ENCODE peak calls at places on chromosomes 16 and 17, in seven cellular contexts. V is suprapubic skin; P is astrocyte; X is upper lobe of right lung; C is prostate gland; F is CD4-positive, CD25-positive, alpha-beta regulatory T cell; Y is effector memory CD4-positive, alpha-beta T cell. H is an unnamed sample. For H3K4me1 and H3K36me3, the result is how much of the 10 kb centered on the place peaks cover.

GRCh38 chr16:24700549-24701392 is 28.7 kb upstream of the TNRC6A start:
- DNase-seq in V (peak), P (peak), X (no peak), C (peak), F (no peak), Y (no peak), H (peak)

GRCh38 chr16:11683140-11683539 is 14.9 kb downstream of the SNN start:
- DNase-seq in V (peak), P (no peak), X (no peak), C (no peak), F (no peak), Y (no peak), H (no peak)

GRCh38 chr16:66081967-66082366 is 284.5 kb upstream of the CDH5 start:
- DNase-seq in V (no peak), P (peak), X (no peak), C (no peak), F (no peak), Y (no peak), H (no peak)

GRCh38 chr16:19520861-19521331 is 1.0 kb downstream of the GDE1 start:
- DNase-seq in V (no peak), P (peak), X (no peak), C (no peak), F (no peak), Y (no peak), H (no peak)

GRCh38 chr17:3951420-3951819 is 12.8 kb downstream of the ATP2A3 start:
- DNase-seq in V (no peak), P (no peak), X (no peak), C (no peak), F (no peak), Y (no peak), H (no peak)

GRCh38 chr16:1309888-1310831 is 724 bp downstream of the UBE2I start:
- DNase-seq in V (no peak), P (peak), X (peak), C (no peak), F (peak), Y (peak), H (no peak)

GRCh38 chr17:54426287-54426886 is 474.3 kb upstream of the TOM1L1 start:
- DNase-seq in V (no peak), P (no peak), X (no peak), C (no peak), F (no peak), Y (no peak), H (no peak)

GRCh38 chr17:7841309-7841621 is 7.2 kb downstream of the KDM6B start:
- DNase-seq in V (no peak), P (no peak), X (no peak), C (no peak), F (peak), Y (no peak), H (no peak)

GRCh38 chr17:43673516-43674323 is 12.0 kb upstream of the MEOX1 start:
- DNase-seq in V (peak), P (peak), X (peak), C (peak), F (peak), Y (peak), H (no peak)
- H3K4me1 ChIP-seq in V (half or more), P (under half), X (under half), C (under half), F (under half), Y (under half), H (under half)

DNA sequence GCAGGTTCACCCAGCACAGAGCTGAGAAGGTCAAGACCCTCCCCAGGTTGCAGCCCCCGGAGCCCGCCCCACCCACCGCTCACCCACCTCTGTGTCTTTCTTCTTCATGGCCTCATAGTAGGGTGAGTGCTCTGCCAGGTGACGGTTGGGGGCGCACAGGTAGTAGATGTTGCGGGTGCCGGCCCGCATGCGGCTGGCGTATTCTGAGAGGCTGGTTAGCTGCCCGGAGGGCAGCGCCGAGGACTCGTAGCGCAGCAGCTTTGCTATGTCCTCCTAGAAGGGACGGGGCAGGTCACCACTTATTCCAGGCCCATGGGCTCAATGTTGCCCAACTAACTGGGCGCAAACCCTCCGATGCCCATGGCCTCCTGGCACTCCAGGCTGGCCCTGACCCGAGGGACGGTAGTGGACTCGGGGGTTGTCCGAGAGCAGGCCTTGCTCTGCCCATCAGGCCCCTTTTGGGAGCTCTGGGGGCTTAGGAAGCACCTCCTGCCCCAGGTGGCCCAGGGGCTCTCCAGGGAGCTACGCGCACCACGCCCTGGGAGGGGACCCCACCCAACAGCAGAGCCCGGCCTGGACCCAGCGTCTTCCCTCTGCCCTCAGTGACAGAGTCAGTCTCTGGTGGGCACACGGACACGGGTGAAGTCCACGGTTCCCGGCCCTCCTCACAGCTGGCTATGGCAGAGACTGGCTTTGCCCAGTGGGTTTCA is 9.9 kb downstream of the DNASE1 start:
- DNase-seq in V (no peak), P (no peak), X (no peak), C (no peak), F (no peak), Y (no peak), H (no peak)
- H3K36me3 ChIP-seq in V (half or more), P (under half), X (half or more), C (under half), F (under half), Y (under half), H (half or more)

DNA sequence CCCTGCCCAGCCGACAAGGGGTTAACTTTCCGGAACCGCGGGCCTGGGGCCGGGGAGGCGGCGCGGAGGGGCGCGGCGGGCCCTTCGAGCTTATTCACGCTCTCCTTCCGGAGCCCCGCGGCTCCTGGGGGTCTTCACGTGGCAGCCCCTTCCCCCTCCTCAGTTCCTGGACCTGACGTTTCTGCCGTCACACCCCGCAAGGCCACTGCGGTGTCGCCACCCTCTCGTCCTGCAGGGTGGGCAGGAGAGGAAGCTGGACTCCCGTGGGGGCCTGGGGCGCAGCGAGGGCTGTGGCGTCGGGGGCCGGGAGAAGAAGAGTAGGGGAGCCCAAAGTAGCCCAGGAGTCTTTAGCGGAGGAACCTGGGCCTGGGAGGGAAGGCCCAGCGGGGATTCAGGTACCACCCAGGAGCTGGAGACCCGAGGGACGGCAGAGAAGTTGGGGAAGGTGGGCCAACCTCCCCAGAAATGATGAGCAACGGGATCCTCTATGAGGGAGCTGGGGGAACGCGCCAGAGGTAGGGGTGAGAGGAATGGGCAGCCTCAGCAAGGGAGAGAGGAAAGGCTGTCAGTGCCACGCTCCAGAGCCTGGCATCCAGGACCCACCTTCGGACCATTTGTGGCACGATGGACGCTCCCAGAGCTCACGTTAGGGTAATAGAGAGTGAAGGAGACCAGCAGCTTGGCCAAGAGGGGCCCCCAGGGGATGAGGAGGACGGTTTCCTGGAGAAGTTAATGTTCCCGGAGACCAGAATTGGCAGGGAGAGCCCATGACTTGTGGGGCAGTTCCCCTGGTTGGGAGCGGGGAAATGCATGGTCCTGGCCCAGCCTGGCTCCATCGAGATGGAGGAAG is 3.3 kb upstream of the HIC1 start:
- DNase-seq in V (peak), P (no peak), X (no peak), C (no peak), F (no peak), Y (no peak), H (no peak)
- H3K4me3 ChIP-seq in V (peak), P (no peak), X (peak), C (peak), F (no peak), Y (no peak), H (peak)

DNA sequence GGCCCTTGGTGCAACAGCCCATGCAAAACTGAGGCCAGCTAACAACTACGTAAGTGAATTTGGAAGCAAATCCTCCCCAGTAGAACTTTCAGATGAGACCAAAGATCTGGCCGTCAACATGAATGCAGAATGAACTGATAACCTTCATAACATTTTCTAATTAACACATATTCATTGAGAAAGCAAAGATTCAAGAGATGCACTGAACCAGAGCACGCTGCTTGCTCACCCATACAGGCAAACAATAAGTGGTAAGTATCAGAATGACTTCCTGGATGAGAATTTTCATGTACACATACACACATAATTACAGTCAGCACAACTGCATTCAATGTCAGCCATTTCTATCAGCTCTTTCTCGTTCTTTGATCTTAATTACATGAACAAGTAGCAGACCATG is 30.6 kb downstream of the XYLT1 start:
- DNase-seq in V (no peak), P (no peak), X (no peak), C (no peak), F (no peak), Y (no peak), H (no peak)
- H3K4me1 ChIP-seq in V (under half), P (under half), X (under half), C (under half), F (under half), Y (under half), H (under half)

GRCh38 chr17:42316755-42317154 is 28.5 kb downstream of the STAT5A start:
- DNase-seq in V (no peak), P (no peak), X (no peak), C (no peak), F (no peak), Y (no peak), H (no peak)
- H3K36me3 ChIP-seq in V (half or more), P (under half), X (half or more), C (under half), F (under half), Y (under half), H (half or more)

GRCh38 chr17:78380370-78380769 is 1.9 kb downstream of the PGS1 start:
- DNase-seq in V (no peak), P (no peak), X (no peak), C (no peak), F (no peak), Y (no peak), H (no peak)

GRCh38 chr17:78383725-78384471 is 5.4 kb downstream of the PGS1 start:
- DNase-seq in V (peak), P (peak), X (peak), C (peak), F (peak), Y (no peak), H (peak)

GRCh38 chr17:78387982-78388941 is 9.8 kb downstream of the PGS1 start:
- DNase-seq in V (no peak), P (peak), X (no peak), C (peak), F (no peak), Y (no peak), H (no peak)

GRCh38 chr17:78381601-78382168 is 3.2 kb downstream of the PGS1 start:
- DNase-seq in V (no peak), P (peak), X (no peak), C (no peak), F (peak), Y (peak), H (no peak)

DNA sequence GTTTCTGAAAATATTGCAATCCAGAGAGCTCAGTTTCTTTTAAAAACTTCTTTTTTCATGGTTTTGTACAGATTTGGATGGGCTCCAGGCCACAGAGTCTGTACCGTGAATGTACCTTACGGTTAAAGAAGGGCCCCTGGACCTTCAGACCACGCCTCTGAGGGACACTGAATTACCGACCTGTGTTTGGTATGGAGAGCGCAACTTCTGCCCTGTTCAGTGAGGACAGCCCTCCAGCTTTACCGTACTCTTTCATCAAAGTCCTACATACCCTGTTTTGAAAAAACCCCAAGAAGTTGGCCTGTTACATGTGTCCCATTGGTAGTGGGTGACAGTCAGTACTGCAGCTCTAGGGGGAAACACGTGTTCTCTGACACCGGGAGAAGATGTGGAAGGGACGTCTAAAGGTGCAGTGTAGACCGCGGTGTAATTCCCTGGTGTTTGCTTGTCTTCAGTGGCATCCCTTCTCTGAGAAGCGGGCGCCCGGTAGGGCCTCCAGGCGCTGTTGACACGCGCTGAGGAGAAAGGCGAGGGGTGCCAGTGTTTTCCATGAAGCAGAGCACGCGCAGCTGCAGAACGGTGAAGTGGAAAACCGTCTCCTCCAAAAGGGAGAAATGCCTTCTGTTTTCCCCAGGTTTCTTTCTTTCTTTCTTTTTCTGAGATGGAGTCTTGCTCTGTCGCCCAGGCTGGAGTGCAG is 6.2 kb downstream of the PGS1 start:
- DNase-seq in V (no peak), P (no peak), X (no peak), C (no peak), F (no peak), Y (no peak), H (no peak)
- H3K4me3 ChIP-seq in V (no peak), P (no peak), X (peak), C (no peak), F (peak), Y (no peak), H (no peak)

DNA sequence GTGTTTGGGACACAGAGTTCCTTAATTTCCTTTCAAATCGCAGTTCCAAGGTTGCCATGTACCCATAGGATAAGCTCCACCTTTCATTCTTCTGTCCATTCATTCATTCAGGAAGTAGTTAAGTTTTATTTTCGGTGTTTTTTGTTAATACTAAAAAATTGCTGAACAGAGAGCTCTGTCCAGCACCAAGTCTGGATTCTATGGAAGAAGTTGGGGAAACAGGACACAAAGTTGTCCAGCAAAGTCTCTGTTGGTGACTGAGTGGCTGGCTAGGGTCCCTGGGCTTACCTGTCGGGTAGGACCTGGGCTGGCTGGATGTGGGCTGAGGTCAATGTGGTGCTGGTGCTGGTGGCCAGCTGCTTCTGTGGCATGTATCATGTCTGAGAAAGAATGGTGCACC is 17.6 kb upstream of the CCL2 start:
- DNase-seq in V (no peak), P (no peak), X (no peak), C (no peak), F (no peak), Y (no peak), H (no peak)
- H3K4me1 ChIP-seq in V (half or more), P (under half), X (half or more), C (under half), F (under half), Y (under half), H (half or more)

GRCh38 chr16:64116151-64116550 is 1005.7 kb downstream of the CDH11 start:
- DNase-seq in V (no peak), P (no peak), X (no peak), C (no peak), F (no peak), Y (no peak), H (no peak)

GRCh38 chr16:64122177-64122576 is 999.7 kb downstream of the CDH11 start:
- DNase-seq in V (no peak), P (peak), X (no peak), C (peak), F (no peak), Y (no peak), H (no peak)

DNA sequence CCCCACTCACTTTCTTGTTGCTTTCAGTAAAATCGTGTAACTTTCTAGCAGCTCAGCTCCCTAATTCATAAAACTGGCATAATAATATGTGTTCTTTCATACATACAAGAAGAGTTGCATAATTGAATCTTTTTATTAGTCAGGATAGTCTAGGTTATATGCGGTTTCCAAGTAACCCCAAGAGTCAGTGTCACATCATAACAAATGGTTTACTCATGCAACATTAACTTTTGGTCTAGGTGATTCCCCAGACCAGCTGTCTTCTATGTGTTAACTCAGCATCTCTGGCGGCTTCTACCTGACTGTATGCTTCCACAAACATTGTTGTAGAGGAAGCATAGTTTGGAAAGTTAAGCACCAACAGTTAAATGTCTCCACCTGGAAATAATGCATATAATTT is 1000.4 kb downstream of the CDH11 start:
- DNase-seq in V (no peak), P (peak), X (no peak), C (no peak), F (no peak), Y (no peak), H (no peak)
- H3K36me3 ChIP-seq in V (under half), P (under half), X (under half), C (under half), F (under half), Y (under half), H (under half)

DNA sequence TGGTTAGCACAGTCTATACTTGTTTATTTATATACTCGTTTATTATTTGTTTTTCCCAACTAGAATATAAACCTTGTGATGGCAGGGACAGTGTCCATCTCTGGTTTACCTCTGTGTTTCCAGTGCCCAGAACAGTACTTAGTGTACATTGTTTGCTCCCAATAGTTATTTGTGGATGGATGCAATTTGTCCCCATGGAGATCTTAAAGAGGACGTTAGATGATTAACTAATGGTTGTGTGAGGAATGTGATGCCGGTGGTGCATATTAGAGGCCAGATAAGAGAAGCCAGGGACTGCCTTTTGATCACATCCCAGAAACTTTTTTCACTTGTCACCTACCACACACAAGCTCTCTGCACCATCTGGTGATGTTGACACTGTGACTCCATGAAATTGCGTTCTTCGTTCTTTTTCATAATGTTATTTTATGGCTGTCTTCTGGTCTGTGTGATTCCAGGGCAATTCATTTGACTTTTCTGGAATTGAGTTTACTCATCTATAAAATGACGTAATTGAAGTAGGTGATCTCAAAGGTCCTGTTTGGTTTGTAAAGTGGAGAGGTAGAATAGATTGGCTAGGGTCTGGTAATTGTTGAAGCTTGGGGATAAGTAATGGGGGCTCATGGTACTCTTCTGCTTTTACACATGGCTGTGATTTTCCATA is 1.2 kb downstream of the COX10 start:
- DNase-seq in V (no peak), P (no peak), X (no peak), C (no peak), F (no peak), Y (no peak), H (no peak)
- H3K4me3 ChIP-seq in V (peak), P (peak), X (peak), C (peak), F (peak), Y (peak), H (peak)

H was measured in esophagus squamous epithelium.